ENCODE peak calls at places on chromosomes 13 and 19, in seven cellular contexts. B is transverse colon, P is GM23338, R is HCT116, M is suprapubic skin, S is H1, O is breast epithelium. K is an unnamed sample.

GRCh38 chr19:33110201-33110910 is 21.6 kb upstream of the WDR88 start:
- DNase-seq in O (no peak), P (no peak), M (no peak), R (no peak), B (no peak), S (no peak), K (no peak)

GRCh38 chr13:30113983-30114491 is 193.3 kb downstream of the KATNAL1 start:
- DNase-seq in P (peak; percentile 32), S (peak; percentile 49), M (no peak), B (peak; percentile 44), R (no peak), O (no peak), K (no peak)

GRCh38 chr13:100541882-100542545 is 46.6 kb downstream of the GGACT start:
- DNase-seq in O (no peak), R (no peak), M (no peak), B (no peak), P (no peak), S (peak; percentile 37), K (peak; percentile 76)

GRCh38 chr13:35478384-35479222 is 2.1 kb upstream of the MAB21L1 start:
- DNase-seq in M (no peak), O (no peak), B (no peak), S (peak; percentile 74), P (peak; percentile 65), R (no peak), K (no peak)

GRCh38 chr13:80084086-80084676 is 256.7 kb downstream of the SPRY2 start:
- DNase-seq in O (no peak), M (no peak), P (peak; percentile 28), S (no peak), R (no peak), B (no peak), K (no peak)

GRCh38 chr19:36245210-36246005 is 30.5 kb downstream of the ZNF146 start:
- DNase-seq in O (no peak), B (no peak), S (peak; percentile 88), P (peak; percentile 97), R (no peak), M (peak; percentile 71), K (no peak)

GRCh38 chr13:112844879-112845278 is 124.1 kb upstream of the MCF2L start:
- DNase-seq in S (no peak), O (no peak), B (no peak), R (no peak), M (no peak), P (no peak), K (no peak)

GRCh38 chr19:35341565-35342225 is 6.0 kb upstream of the FFAR1 start:
- DNase-seq in M (no peak), O (no peak), R (no peak), P (no peak), B (no peak), S (no peak), K (no peak)

GRCh38 chr19:31548941-31549340 is 199.7 kb upstream of the TSHZ3 start:
- DNase-seq in B (no peak), M (no peak), S (no peak), R (no peak), O (no peak), P (peak; percentile 50), K (no peak)

GRCh38 chr19:40443131-40443929 is 805 bp downstream of the SERTAD3 start:
- DNase-seq in P (peak; percentile 100), M (peak; percentile 100), O (peak; percentile 99), S (peak; percentile 97), B (peak; percentile 100), R (peak; percentile 98), K (peak; percentile 100)

GRCh38 chr13:97978661-97979450 is 25.4 kb downstream of the IPO5 start:
- DNase-seq in P (peak; percentile 66), S (no peak), O (no peak), M (no peak), B (no peak), R (no peak), K (no peak)

GRCh38 chr13:71759506-71760225 is 107.3 kb downstream of the DACH1 start:
- DNase-seq in M (no peak), R (no peak), S (no peak), B (no peak), P (peak; percentile 53), O (no peak), K (no peak)

GRCh38 chr19:30679286-30679685 is 307.1 kb downstream of the ZNF536 start:
- DNase-seq in B (no peak), R (no peak), S (no peak), M (no peak), O (no peak), P (no peak), K (no peak)

GRCh38 chr13:68905186-68905585 is 1202.4 kb upstream of the ATXN8OS start:
- DNase-seq in P (no peak), S (no peak), M (no peak), R (no peak), B (no peak), O (no peak), K (no peak)

GRCh38 chr13:41909524-41909923 is 51.4 kb downstream of the VWA8 start:
- DNase-seq in P (no peak), B (no peak), M (no peak), R (no peak), S (no peak), O (no peak), K (no peak)

GRCh38 chr13:20487927-20488326 is 37.7 kb downstream of the CRYL1 start:
- DNase-seq in S (no peak), P (no peak), M (no peak), R (no peak), O (no peak), B (no peak), K (no peak)

GRCh38 chr13:111388851-111389500 is 68.5 kb downstream of the TEX29 start:
- DNase-seq in R (no peak), S (no peak), B (no peak), P (no peak), O (no peak), M (peak; percentile 54), K (no peak)

GRCh38 chr13:113794764-113795173 is 35.7 kb downstream of the TMEM255B start:
- DNase-seq in O (peak; percentile 39), R (no peak), B (no peak), M (peak; percentile 67), S (no peak), P (no peak), K (no peak)

GRCh38 chr13:110114351-110114750 is 192.6 kb downstream of the COL4A1 start:
- DNase-seq in P (no peak), O (no peak), M (peak; percentile 13), S (no peak), R (no peak), B (no peak), K (no peak)

DNA sequence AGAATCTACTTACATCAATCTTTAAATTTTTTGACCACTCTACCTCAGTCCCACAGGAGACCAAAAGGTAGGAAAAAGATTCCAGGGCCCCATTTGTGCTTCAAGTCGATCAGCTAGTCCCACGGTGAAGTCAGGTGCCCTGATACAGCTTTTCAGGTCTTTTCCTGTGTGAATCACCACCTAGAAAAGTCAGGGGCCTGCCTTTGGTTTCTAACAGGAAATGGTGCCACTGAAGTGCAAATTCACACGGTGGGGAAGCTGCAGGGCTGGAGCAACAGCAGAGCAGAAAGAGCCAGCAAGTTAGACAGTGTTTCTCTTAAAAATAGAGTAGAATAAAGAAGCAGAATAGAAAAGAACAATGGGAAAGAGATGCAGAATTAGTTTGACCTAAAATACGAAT is 107.5 kb downstream of the KLF12 start:
- DNase-seq in S (peak; percentile 55), P (peak; percentile 85), M (no peak), O (no peak), R (no peak), B (peak; percentile 44), K (no peak)
- H3K27ac ChIP-seq in S (no peak overlapping the region), P (peak overlapping the region; percentile 73), M (no peak overlapping the region), O (no peak overlapping the region), R (no peak overlapping the region), B (no peak overlapping the region), K (no peak overlapping the region)

DNA sequence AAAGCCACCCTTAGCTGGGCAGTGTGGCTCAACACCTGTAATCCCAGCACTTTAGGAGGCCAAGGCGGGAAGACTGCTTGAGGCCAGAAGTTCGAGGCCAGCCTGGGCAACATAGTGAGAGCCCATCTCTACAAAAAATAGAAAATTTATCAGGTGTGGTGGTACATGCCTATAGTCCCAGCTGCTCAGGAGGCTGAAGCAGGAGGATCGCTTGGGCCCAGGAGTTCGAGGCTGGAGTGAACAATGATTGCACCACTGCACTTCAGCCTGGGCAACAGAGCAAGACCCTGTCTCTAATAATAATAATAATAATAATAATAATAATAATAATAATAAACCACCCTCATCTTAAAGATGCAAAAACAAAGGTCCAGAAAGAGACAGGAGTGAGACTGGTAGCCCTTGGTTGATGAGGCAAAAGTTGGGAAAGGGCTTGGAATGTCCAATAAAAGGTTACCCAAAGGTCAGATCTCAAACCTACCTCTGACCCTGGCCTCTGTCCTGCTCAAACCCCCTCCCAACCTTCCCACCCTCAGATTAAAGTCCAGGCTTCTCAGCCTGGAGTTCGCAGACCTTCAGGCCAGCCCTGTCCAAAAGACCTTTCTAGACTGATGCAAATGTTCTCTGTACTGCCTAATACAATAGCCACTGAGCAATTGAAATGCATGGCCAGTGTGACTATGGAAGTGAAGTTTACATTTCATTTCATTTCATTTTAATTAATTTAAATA is 9.1 kb downstream of the ZNF575 start:
- DNase-seq in P (no peak), O (no peak), R (no peak), B (no peak), M (no peak), S (no peak), K (no peak)
- H3K36me3 ChIP-seq in P (peaks cover 17% of the 10 kb centered on the region), O (no peaks in the 10 kb centered on the region), R (peaks cover 3% of the 10 kb centered on the region), B (peaks cover 23% of the 10 kb centered on the region), M (peaks cover 94% of the 10 kb centered on the region), S (peaks cover 10% of the 10 kb centered on the region), K (peaks cover 5% of the 10 kb centered on the region)

DNA sequence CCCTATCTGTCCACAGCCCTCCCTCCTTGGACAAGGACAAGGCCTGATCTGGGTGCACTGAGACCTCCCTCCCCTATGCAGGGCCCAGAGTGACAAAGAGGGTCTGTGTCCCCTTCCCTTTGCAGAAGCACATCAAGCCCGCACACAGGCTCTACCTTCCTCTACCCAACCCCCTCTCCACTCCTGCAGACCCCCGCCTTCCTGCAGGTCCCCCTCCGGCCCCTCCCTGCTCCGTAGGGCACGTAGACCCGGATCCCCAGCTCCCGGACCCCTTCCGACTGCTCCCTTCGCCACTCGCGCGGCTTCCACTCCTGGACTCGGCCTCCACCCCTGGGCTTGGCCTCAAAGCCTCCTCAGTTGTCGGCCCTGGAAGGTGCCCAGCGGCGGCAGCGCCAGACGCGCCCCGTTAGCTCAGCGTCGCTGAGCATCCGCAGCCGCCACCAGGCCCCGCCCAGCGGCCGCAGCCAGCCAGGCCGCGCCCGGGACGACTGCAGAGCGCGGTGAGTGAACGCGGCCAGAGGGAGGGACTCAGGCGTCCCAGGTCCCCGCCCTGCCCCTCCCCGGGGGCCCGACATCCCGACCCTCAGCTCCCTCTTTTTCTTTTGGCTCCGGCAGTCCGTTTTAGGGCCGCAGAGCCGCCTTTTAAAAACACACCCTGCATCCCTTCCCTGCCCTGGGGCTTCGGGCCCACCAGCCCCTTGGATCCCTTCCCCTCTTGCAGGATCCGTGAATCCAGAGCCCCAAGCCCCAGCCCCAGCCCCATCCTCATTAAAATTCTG is 1.6 kb upstream of the MYADM start:
- DNase-seq in P (peak; percentile 85), B (peak; percentile 81), O (no peak), S (peak; percentile 83), M (peak; percentile 92), R (peak; percentile 60), K (peak; percentile 32)
- TF ChIP-seq POLR2AphosphoS5 in P (peak; percentile 67), B (peak; percentile 77), O (no peak), S (peak; percentile 50), M (no peak), R (peak; percentile 71), K (no peak)

DNA sequence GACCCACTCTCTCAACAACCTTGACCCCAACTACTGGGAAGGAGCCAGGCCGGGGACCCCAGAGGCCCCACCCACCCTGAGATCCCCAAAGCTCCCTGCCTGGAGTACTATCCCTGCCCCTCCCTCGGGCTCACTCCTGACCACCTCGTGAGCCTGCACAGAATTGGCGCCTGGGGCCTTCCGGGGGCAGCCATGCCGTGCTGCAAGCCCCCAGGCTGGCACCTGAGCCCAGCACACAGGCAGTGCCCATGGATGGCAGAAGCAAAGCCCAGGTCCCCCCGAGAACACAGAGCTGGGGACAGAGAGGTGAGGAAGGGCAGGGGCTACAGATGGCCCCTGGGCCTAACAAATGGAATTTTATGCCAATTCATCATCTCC is 13.9 kb downstream of the LSM4 start:
- DNase-seq in M (no peak), P (no peak), R (no peak), O (no peak), B (no peak), S (no peak), K (no peak)
- H3K27ac ChIP-seq in M (no peak overlapping the region), P (no peak overlapping the region), R (no peak overlapping the region), O (no peak overlapping the region), B (no peak overlapping the region), S (no peak overlapping the region), K (no peak overlapping the region)

K was measured in prostate gland.